ENCODE peak calls at places on chromosomes 7 and 10, in four cellular contexts. R is NT2/D1; I is CD8-positive, alpha-beta T cell; H is NCI-H510A. G is an unnamed sample.

GRCh38 chr7:131040467-131040932 is 287.2 kb upstream of the MKLN1 start:
- DNase-seq in R (peak; percentile 58), I (no peak), H (no peak), G (no peak)

GRCh38 chr10:9331583-9332008 is 1277.1 kb downstream of the GATA3 start:
- DNase-seq in R (peak; percentile 6), I (no peak), H (no peak), G (no peak)

GRCh38 chr10:104333037-104333727 is 5.1 kb downstream of the ITPRIP start:
- DNase-seq in R (no peak), I (peak; percentile 72), H (no peak), G (no peak)

GRCh38 chr7:727806-728460 is 852 bp upstream of the PRKAR1B start:
- DNase-seq in R (no peak), I (no peak), H (no peak), G (no peak)

GRCh38 chr7:96408881-96409280 is 87.0 kb upstream of the SLC25A13 start:
- DNase-seq in R (no peak), I (no peak), H (no peak), G (no peak)

GRCh38 chr10:8577681-8578080 is 523.2 kb downstream of the GATA3 start:
- DNase-seq in R (no peak), I (no peak), H (no peak), G (no peak)

GRCh38 chr7:45574521-45575500 is 643 bp downstream of the ADCY1 start:
- DNase-seq in R (peak; percentile 68), I (no peak), H (no peak), G (no peak)

GRCh38 chr7:158885624-158886023 is 29.3 kb downstream of the DYNC2I1 start:
- DNase-seq in R (no peak), I (no peak), H (no peak), G (no peak)

GRCh38 chr10:2121944-2122343 is 384.6 kb upstream of the ADARB2 start:
- DNase-seq in R (no peak), I (no peak), H (no peak), G (no peak)

GRCh38 chr7:151803841-151804240 is 73.1 kb downstream of the PRKAG2 start:
- DNase-seq in R (no peak), I (no peak), H (no peak), G (no peak)

GRCh38 chr7:116271980-116272886 is 61.9 kb downstream of the TES start:
- DNase-seq in R (no peak), I (no peak), H (no peak), G (no peak)

GRCh38 chr7:45003789-45004188 is 3.8 kb downstream of the CCM2 start:
- DNase-seq in R (no peak), I (no peak), H (no peak), G (no peak)

GRCh38 chr10:129755075-129756020 is 208.7 kb downstream of the EBF3 start:
- DNase-seq in R (no peak), I (no peak), H (no peak), G (no peak)

GRCh38 chr10:77410523-77410922 is 227.1 kb downstream of the KCNMA1 start:
- DNase-seq in R (no peak), I (no peak), H (no peak), G (no peak)

GRCh38 chr10:73997806-73998622 is at the start of gene VCL:
- DNase-seq in R (peak; percentile 94), I (peak; percentile 92), H (peak; percentile 99), G (peak; percentile 84)

GRCh38 chr10:97888641-97889262 is 39.1 kb downstream of the GOLGA7B start:
- DNase-seq in R (no peak), I (no peak), H (peak; percentile 78), G (no peak)

GRCh38 chr7:104096683-104097082 is 107.2 kb upstream of the RELN start:
- DNase-seq in R (no peak), I (no peak), H (no peak), G (no peak)

GRCh38 chr10:8508882-8509281 is 454.4 kb downstream of the GATA3 start:
- DNase-seq in R (no peak), I (no peak), H (no peak), G (no peak)

GRCh38 chr7:99624487-99624886 is 7.7 kb downstream of the ZSCAN25 start:
- DNase-seq in R (no peak), I (peak; percentile 57), H (no peak), G (no peak)

GRCh38 chr10:11335881-11336430 is 275.5 kb downstream of the USP6NL start:
- DNase-seq in R (no peak), I (no peak), H (no peak), G (no peak)

GRCh38 chr10:77109470-77109994 is 528.1 kb downstream of the KCNMA1 start:
- DNase-seq in R (no peak), I (no peak), H (no peak), G (no peak)

GRCh38 chr7:118305686-118306085 is 81.2 kb downstream of the ANKRD7 start:
- DNase-seq in R (no peak), I (no peak), H (no peak), G (no peak)

GRCh38 chr7:68133045-68133444 is 1136.4 kb downstream of the TYW1 start:
- DNase-seq in R (no peak), I (no peak), H (no peak), G (no peak)

GRCh38 chr7:29796181-29796580 is 10.1 kb upstream of the WIPF3 start:
- DNase-seq in R (no peak), I (no peak), H (no peak), G (no peak)

GRCh38 chr10:35579726-35580420 is 25.3 kb upstream of the GJD4 start:
- DNase-seq in R (no peak), I (no peak), H (no peak), G (no peak)

GRCh38 chr7:44134943-44135628 is 6.0 kb downstream of the MYL7 start:
- DNase-seq in R (no peak), I (no peak), H (no peak), G (peak; percentile 20)

GRCh38 chr10:125494631-125495239 is 188.2 kb downstream of the TEX36 start:
- DNase-seq in R (no peak), I (no peak), H (no peak), G (no peak)

GRCh38 chr7:102321351-102322201 is 34.7 kb downstream of the SPDYE6 start:
- DNase-seq in R (no peak), I (no peak), H (no peak), G (no peak)

GRCh38 chr7:32167256-32167655 is 97.0 kb upstream of the PDE1C start:
- DNase-seq in R (no peak), I (no peak), H (no peak), G (no peak)

GRCh38 chr7:134602921-134603394 is 43.7 kb upstream of the BPGM start:
- DNase-seq in R (no peak), I (no peak), H (no peak), G (no peak)

GRCh38 chr10:48948631-48949030 is 9.0 kb upstream of the LRRC18 start:
- DNase-seq in R (no peak), I (no peak), H (no peak), G (no peak)

GRCh38 chr7:100681491-100682227 is 8.1 kb downstream of the GNB2 start:
- DNase-seq in R (no peak), I (no peak), H (no peak), G (no peak)

G was measured in DMS79.